ENCODE peak calls at places on chromosomes 6 and 20, in six cellular contexts. Y is EL, N is SHP77 treated with DMSO at 0.1 percent for 48 hours, X is choroid plexus epithelial cell, M is MM.1S, L is skeletal muscle cell. G is an unnamed sample.

GRCh38 chr6:26240981-26241770 is 123.8 kb upstream of the BTN3A2 start:
- DNase-seq in X (peak), N (no peak), M (no peak), L (no peak), Y (peak), G (no peak)

GRCh38 chr20:64110411-64111068 is 3.2 kb upstream of the NPBWR2 start:
- DNase-seq in M (no peak), Y (no peak), L (no peak), N (no peak), X (no peak), G (no peak)

GRCh38 chr6:170137911-170138910 is 152.7 kb downstream of the DLL1 start:
- DNase-seq in L (no peak), Y (no peak), M (no peak), X (no peak), N (no peak), G (no peak)

GRCh38 chr20:6053064-6053775 is 640 bp downstream of the LRRN4 start:
- DNase-seq in L (no peak), Y (peak), M (no peak), X (no peak), N (no peak), G (no peak)

GRCh38 chr20:16898433-16898832 is 150.3 kb downstream of the OTOR start:
- DNase-seq in L (peak), X (peak), M (no peak), Y (peak), N (no peak), G (no peak)

GRCh38 chr6:14837435-14837834 is 408.4 kb upstream of the JARID2 start:
- DNase-seq in L (no peak), X (no peak), M (no peak), N (no peak), Y (no peak), G (no peak)

GRCh38 chr6:123829302-123829953 is 25.8 kb downstream of the NKAIN2 start:
- DNase-seq in L (peak), N (no peak), M (no peak), X (peak), Y (peak), G (peak)

GRCh38 chr6:33082702-33083101 is 6.9 kb downstream of the HLA-DPB1 start:
- DNase-seq in Y (no peak), X (peak), N (no peak), L (peak), M (peak), G (no peak)

GRCh38 chr6:27553123-27553904 is 80.4 kb upstream of the ZNF184 start:
- DNase-seq in L (no peak), M (peak), N (peak), Y (peak), X (peak), G (no peak)

GRCh38 chr20:20803011-20803410 is 90.6 kb upstream of the RALGAPA2 start:
- DNase-seq in M (no peak), Y (no peak), L (no peak), N (no peak), X (no peak), G (no peak)

GRCh38 chr20:37902504-37903313 is at the start of gene VSTM2L:
- DNase-seq in Y (peak), L (no peak), M (no peak), X (peak), N (no peak), G (no peak)

GRCh38 chr6:35678021-35678654 is 10.6 kb downstream of the FKBP5 start:
- DNase-seq in L (no peak), X (no peak), M (no peak), Y (peak), N (no peak), G (no peak)

GRCh38 chr6:41182069-41183034 is 18.6 kb downstream of the TREML2 start:
- DNase-seq in Y (peak), X (peak), L (peak), N (peak), M (peak), G (peak)

GRCh38 chr6:167645383-167645782 is 181.3 kb upstream of the AFDN start:
- DNase-seq in L (no peak), N (no peak), Y (no peak), X (no peak), M (no peak), G (no peak)

GRCh38 chr6:146546440-146546839 is 2.8 kb downstream of the RAB32 start:
- DNase-seq in L (peak), X (peak), M (no peak), Y (peak), N (no peak), G (peak)

GRCh38 chr20:18805881-18806280 is 7.7 kb upstream of the SCP2D1 start:
- DNase-seq in X (no peak), Y (peak), N (no peak), M (no peak), L (peak), G (no peak)

GRCh38 chr6:162728177-162728571 is 400 bp downstream of the PACRG start:
- DNase-seq in N (no peak), Y (no peak), L (no peak), M (no peak), X (no peak), G (no peak)

GRCh38 chr6:113879186-113880096 is 22.3 kb downstream of the MARCKS start:
- DNase-seq in N (peak), L (no peak), X (peak), Y (peak), M (peak), G (peak)

GRCh38 chr6:33490198-33490597 is 35.8 kb downstream of the ZBTB9 start:
- DNase-seq in M (no peak), Y (no peak), L (no peak), X (no peak), N (peak), G (no peak)

GRCh38 chr6:103122766-103123601 is 1729.5 kb downstream of the GRIK2 start:
- DNase-seq in M (peak), L (peak), N (peak), X (peak), Y (peak), G (peak)